ENCODE peak calls at places on chromosomes 13 and 19, in nine cellular contexts. Q is Peyer's patch; Y is lower leg skin; W is thoracic aorta; V is body of pancreas; O is fibroblast of the conjunctiva; S is activated T-helper 1 cell treated with anti-CD3 and anti-CD28 coated beads, Interleukin-2, amount 50 U/mL, for 16 hours; C is AG08395; K is nucleus accumbens. F is an unnamed sample.

GRCh38 chr13:85538957-85539356 is 260.3 kb downstream of the SLITRK6 start:
- DNase-seq in K (no peak), S (no peak), Y (no peak), W (no peak), O (no peak), V (no peak), C (no peak), Q (no peak), F (no peak)

GRCh38 chr19:50181121-50181520 is 18.0 kb upstream of the IZUMO2 start:
- DNase-seq in Q (no peak), V (no peak), W (no peak), C (no peak), K (no peak), O (no peak), Y (no peak), S (no peak), F (no peak)

GRCh38 chr13:111344471-111345191 is 24.2 kb downstream of the TEX29 start:
- DNase-seq in C (peak), V (peak), Y (no peak), S (no peak), O (peak), K (no peak), Q (no peak), W (no peak), F (no peak)

GRCh38 chr19:54572696-54573311 is 786 bp upstream of the LILRA2 start:
- DNase-seq in S (no peak), Y (no peak), O (no peak), K (no peak), V (no peak), Q (no peak), C (no peak), W (no peak), F (no peak)

GRCh38 chr19:6414033-6414643 is 10.5 kb downstream of the KHSRP start:
- DNase-seq in Q (no peak), V (no peak), W (no peak), S (no peak), K (no peak), O (no peak), C (no peak), Y (no peak), F (no peak)

GRCh38 chr13:113734099-113734825 is 24.8 kb upstream of the TMEM255B start:
- DNase-seq in W (no peak), V (no peak), K (no peak), S (no peak), Q (peak), Y (no peak), O (no peak), C (no peak), F (no peak)

GRCh38 chr19:1182068-1182467 is 8.0 kb upstream of the SBNO2 start:
- DNase-seq in Y (no peak), O (no peak), V (no peak), Q (no peak), C (no peak), W (no peak), S (no peak), K (no peak), F (no peak)

GRCh38 chr13:32272021-32272695 is 43.0 kb downstream of the ZAR1L start:
- DNase-seq in O (no peak), Y (no peak), S (no peak), K (no peak), Q (no peak), C (no peak), W (no peak), V (no peak), F (no peak)

GRCh38 chr19:17337675-17338439 is 504 bp downstream of the GTPBP3 start:
- DNase-seq in C (no peak), W (no peak), V (no peak), Y (no peak), S (no peak), Q (no peak), K (no peak), O (no peak), F (no peak)

GRCh38 chr19:23557381-23557780 is 129.6 kb downstream of the ZNF675 start:
- DNase-seq in Y (no peak), O (no peak), V (no peak), Q (no peak), S (no peak), K (no peak), C (no peak), W (no peak), F (no peak)

GRCh38 chr19:50835103-50835784 is 1.9 kb upstream of the KLK15 start:
- DNase-seq in Q (no peak), W (no peak), Y (no peak), S (no peak), V (peak), C (no peak), O (no peak), K (no peak), F (no peak)

GRCh38 chr19:15631817-15632216 is 8.9 kb upstream of the CYP4F3 start:
- DNase-seq in S (no peak), Q (no peak), Y (no peak), K (no peak), V (no peak), W (no peak), O (no peak), C (no peak), F (no peak)

GRCh38 chr13:67518785-67519184 is 288.6 kb upstream of the PCDH9 start:
- DNase-seq in Y (no peak), C (no peak), V (no peak), S (no peak), O (no peak), Q (no peak), K (no peak), W (no peak), F (no peak)

GRCh38 chr19:18203408-18203862 is 407 bp downstream of the RAB3A start:
- DNase-seq in Q (no peak), K (peak), C (no peak), S (peak), Y (no peak), W (no peak), O (no peak), V (peak), F (no peak)

GRCh38 chr13:43846496-43846895 is 33.0 kb downstream of the CCDC122 start:
- DNase-seq in K (no peak), O (no peak), S (no peak), Y (no peak), V (no peak), C (peak), W (no peak), Q (no peak), F (no peak)

GRCh38 chr19:42634409-42635232 is 39.9 kb upstream of the CEACAM8 start:
- DNase-seq in V (peak), Y (no peak), W (no peak), S (no peak), O (peak), Q (no peak), K (peak), C (peak), F (no peak)

GRCh38 chr13:40961826-40962225 is 57.3 kb downstream of the ELF1 start:
- DNase-seq in O (no peak), C (no peak), Y (no peak), V (no peak), W (no peak), K (no peak), Q (no peak), S (no peak), F (no peak)

GRCh38 chr13:34543836-34544235 is 398.2 kb upstream of the NBEA start:
- DNase-seq in Q (no peak), Y (no peak), K (no peak), V (no peak), O (no peak), S (no peak), C (no peak), W (no peak), F (no peak)

GRCh38 chr13:87954116-87954515 is 282.9 kb downstream of the SLITRK5 start:
- DNase-seq in O (no peak), Y (no peak), K (no peak), C (no peak), S (no peak), Q (no peak), W (no peak), V (no peak), F (no peak)

GRCh38 chr19:31742249-31742648 is 393.0 kb upstream of the TSHZ3 start:
- DNase-seq in O (no peak), Y (no peak), C (no peak), Q (no peak), V (no peak), W (no peak), K (no peak), S (no peak), F (no peak)

GRCh38 chr13:41631296-41631965 is 174.1 kb downstream of the RGCC start:
- DNase-seq in K (no peak), V (no peak), W (no peak), S (no peak), Y (no peak), O (no peak), Q (no peak), C (no peak), F (no peak)

GRCh38 chr13:98334620-98335205 is 157.6 kb upstream of the RNF113B start:
- DNase-seq in V (no peak), Q (no peak), W (no peak), C (no peak), K (no peak), O (no peak), S (no peak), Y (no peak), F (no peak)

F was measured in frontal cortex.